ENCODE peak calls at places on chromosomes 11 and 22, in nine cellular contexts. E is NCI-H2081; V is IMR-90; K is NAMALWA; S is fibroblast of the aortic adventitia; X is stimulated activated CD8-positive, alpha-beta memory T cell treated with anti-CD3 and anti-CD28 coated beads, Interleukin-15, amount 100 ng/mL, for 4 hours; T is nucleus accumbens; N is MV-4-11; A is CD8-positive, alpha-beta memory T cell. B is an unnamed sample.

GRCh38 chr22:49999063-49999900 is 13.3 kb downstream of the IL17REL start:
- DNase-seq in K (no peak), T (no peak), V (no peak), A (no peak), E (no peak), S (no peak), N (no peak), X (no peak), B (no peak)

GRCh38 chr11:104001474-104001873 is 35.0 kb upstream of the DDI1 start:
- DNase-seq in K (no peak), T (no peak), N (no peak), E (no peak), S (peak; percentile 89), X (no peak), V (peak; percentile 86), A (no peak), B (no peak)

GRCh38 chr22:32665676-32666075 is 135.8 kb upstream of the TIMP3 start:
- DNase-seq in A (no peak), K (no peak), E (no peak), S (peak; percentile 27), N (no peak), V (peak; percentile 55), X (no peak), T (no peak), B (no peak)

GRCh38 chr11:2652857-2653643 is 46.7 kb downstream of the KCNQ1OT1 start:
- DNase-seq in X (no peak), N (no peak), V (no peak), T (no peak), A (no peak), E (no peak), S (no peak), K (no peak), B (no peak)

GRCh38 chr11:71342116-71342515 is 89.7 kb upstream of the SHANK2 start:
- DNase-seq in A (no peak), E (no peak), K (no peak), X (no peak), T (no peak), N (no peak), V (peak; percentile 77), S (peak; percentile 9), B (no peak)

GRCh38 chr22:28799125-28799833 is 1.1 kb downstream of the XBP1 start:
- DNase-seq in S (peak; percentile 97), X (no peak), E (peak; percentile 61), T (peak; percentile 2), V (peak; percentile 96), K (peak; percentile 61), A (peak; percentile 29), N (peak; percentile 88), B (peak; percentile 61)

GRCh38 chr11:48040830-48041444 is 60.6 kb downstream of the PTPRJ start:
- DNase-seq in K (no peak), T (no peak), V (no peak), A (no peak), X (no peak), N (no peak), S (no peak), E (no peak), B (no peak)

GRCh38 chr11:32068134-32068533 is 22.7 kb upstream of the RCN1 start:
- DNase-seq in K (no peak), S (peak; percentile 63), N (no peak), V (no peak), A (no peak), T (no peak), X (no peak), E (no peak), B (no peak)

GRCh38 chr11:9747816-9748215 is 83.9 kb downstream of the SWAP70 start:
- DNase-seq in E (no peak), A (no peak), T (no peak), N (no peak), V (no peak), X (no peak), K (no peak), S (no peak), B (no peak)

GRCh38 chr11:84719935-84720577 is 907.1 kb downstream of the DLG2 start:
- DNase-seq in A (no peak), T (no peak), E (peak; percentile 16), V (no peak), S (no peak), N (no peak), K (peak; percentile 43), X (no peak), B (no peak)

GRCh38 chr22:41382610-41383009 is 868 bp downstream of the TEF start:
- DNase-seq in A (peak; percentile 8), T (peak; percentile 37), X (no peak), E (no peak), N (no peak), K (no peak), V (no peak), S (no peak), B (no peak)

GRCh38 chr22:38989461-38989860 is 7.3 kb downstream of the APOBEC3B start:
- DNase-seq in T (no peak), V (no peak), A (no peak), E (no peak), N (no peak), K (no peak), S (no peak), X (no peak), B (no peak)

GRCh38 chr11:64253043-64253442 is 1.7 kb downstream of the PLCB3 start:
- DNase-seq in S (no peak), K (no peak), E (no peak), X (no peak), N (no peak), T (no peak), A (no peak), V (no peak), B (no peak)